ENCODE peak calls at places on chromosomes 13 and 19, in four cellular contexts. One of them, this sample, is unnamed.

GRCh38 chr19:51971624-51972023 is 15.0 kb downstream of the ZNF350 start:
- DNase-seq in H1: no peak
- DNase-seq in IMR-90: peak; percentile 13
- DNase-seq in H9: no peak
- DNase-seq in this sample: peak; percentile 66

GRCh38 chr19:41431426-41432386 is 4.5 kb upstream of the B3GNT8 start:
- DNase-seq in H1: no peak
- DNase-seq in IMR-90: peak; percentile 31
- DNase-seq in H9: no peak
- DNase-seq in this sample: peak; percentile 48

GRCh38 chr19:11658954-11659353 is 61.7 kb downstream of the ZNF627 start:
- DNase-seq in H1: no peak
- DNase-seq in IMR-90: no peak
- DNase-seq in H9: no peak
- DNase-seq in this sample: no peak

GRCh38 chr13:44312898-44313551 is 60.6 kb upstream of the SERP2 start:
- DNase-seq in H1: no peak
- DNase-seq in IMR-90: peak; percentile 95
- DNase-seq in H9: no peak
- DNase-seq in this sample: no peak

GRCh38 chr13:30017880-30018279 is 167.5 kb upstream of the UBL3 start:
- DNase-seq in H1: no peak
- DNase-seq in IMR-90: no peak
- DNase-seq in H9: peak; percentile 64
- DNase-seq in this sample: peak; percentile 88

GRCh38 chr19:6276447-6276846 is 3.3 kb downstream of the MLLT1 start:
- DNase-seq in H1: no peak
- DNase-seq in IMR-90: peak; percentile 55
- DNase-seq in H9: no peak
- DNase-seq in this sample: peak; percentile 57

GRCh38 chr13:62875118-62875640 is 1459.5 kb upstream of the PCDH20 start:
- DNase-seq in H1: no peak
- DNase-seq in IMR-90: no peak
- DNase-seq in H9: no peak
- DNase-seq in this sample: no peak

GRCh38 chr13:46627462-46627861 is 74.5 kb downstream of the LRCH1 start:
- DNase-seq in H1: peak; percentile 19
- DNase-seq in IMR-90: no peak
- DNase-seq in H9: no peak
- DNase-seq in this sample: no peak

GRCh38 chr13:40777166-40777956 is 6.4 kb upstream of the MRPS31 start:
- DNase-seq in H1: no peak
- DNase-seq in IMR-90: peak; percentile 37
- DNase-seq in H9: peak; percentile 51
- DNase-seq in this sample: peak; percentile 74

GRCh38 chr19:42132030-42132628 is at the start of gene POU2F2:
- DNase-seq in H1: peak; percentile 69
- DNase-seq in IMR-90: no peak
- DNase-seq in H9: peak; percentile 60
- DNase-seq in this sample: peak; percentile 37

GRCh38 chr13:104357672-104358314 is 1291.6 kb upstream of the SLC10A2 start:
- DNase-seq in H1: no peak
- DNase-seq in IMR-90: no peak
- DNase-seq in H9: no peak
- DNase-seq in this sample: no peak

GRCh38 chr19:33481863-33482262 is 39.7 kb downstream of the PEPD start:
- DNase-seq in H1: no peak
- DNase-seq in IMR-90: no peak
- DNase-seq in H9: no peak
- DNase-seq in this sample: no peak

GRCh38 chr19:20151617-20152145 is 15.3 kb upstream of the ZNF486 start:
- DNase-seq in H1: no peak
- DNase-seq in IMR-90: no peak
- DNase-seq in H9: peak; percentile 55
- DNase-seq in this sample: peak; percentile 21
- H3K18ac ChIP-seq in H1: no peak overlapping the region
- H3K18ac ChIP-seq in IMR-90: no peak overlapping the region
- H3K18ac ChIP-seq in H9: peak overlapping the region; percentile 56
- H3K18ac ChIP-seq in this sample: no peak overlapping the region

GRCh38 chr13:24684600-24684998 is 4.4 kb downstream of the ATP12A start:
- DNase-seq in H1: no peak
- DNase-seq in IMR-90: no peak
- DNase-seq in H9: no peak
- DNase-seq in this sample: no peak
- H3K56ac ChIP-seq in H1: no peak overlapping the region
- H3K56ac ChIP-seq in IMR-90: no peak overlapping the region
- H3K56ac ChIP-seq in H9: no peak overlapping the region
- H3K56ac ChIP-seq in this sample: peak overlapping the region; percentile 84

GRCh38 chr13:114024603-114025431 is 50.9 kb upstream of the C13orf46 start:
- DNase-seq in H1: no peak
- DNase-seq in IMR-90: no peak
- DNase-seq in H9: no peak
- DNase-seq in this sample: no peak
- H3K18ac ChIP-seq in H1: no peak overlapping the region
- H3K18ac ChIP-seq in IMR-90: no peak overlapping the region
- H3K18ac ChIP-seq in H9: no peak overlapping the region
- H3K18ac ChIP-seq in this sample: no peak overlapping the region

DNA sequence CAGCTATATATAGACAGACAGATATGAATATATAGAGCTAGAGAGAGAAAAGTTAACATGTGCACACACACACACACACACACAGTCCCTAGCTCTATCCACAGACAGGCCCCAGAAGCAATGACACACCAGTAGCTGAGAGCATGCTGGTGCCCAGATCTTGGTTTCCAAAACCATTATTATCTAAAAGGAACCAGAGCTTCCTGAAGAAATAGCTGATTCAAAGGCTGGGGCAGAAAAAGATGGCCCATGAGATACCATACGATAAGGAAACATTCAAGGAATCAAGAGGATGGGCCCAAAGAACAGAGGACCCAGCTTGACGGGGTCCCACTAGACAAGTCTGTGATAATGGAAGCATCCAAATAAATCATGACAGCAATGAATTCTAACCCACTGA is 53.4 kb downstream of the ABCC4 start:
- DNase-seq in H1: no peak
- DNase-seq in IMR-90: no peak
- DNase-seq in H9: no peak
- DNase-seq in this sample: no peak
- H3K56ac ChIP-seq in H1: no peak overlapping the region
- H3K56ac ChIP-seq in IMR-90: no peak overlapping the region
- H3K56ac ChIP-seq in H9: no peak overlapping the region
- H3K56ac ChIP-seq in this sample: no peak overlapping the region

GRCh38 chr19:38336638-38337359 is 1.2 kb downstream of the CATSPERG start:
- DNase-seq in H1: peak; percentile 97
- DNase-seq in IMR-90: peak; percentile 86
- DNase-seq in H9: peak; percentile 97
- DNase-seq in this sample: peak; percentile 97
- H3K18ac ChIP-seq in H1: peak overlapping the region; percentile 75
- H3K18ac ChIP-seq in IMR-90: no peak overlapping the region
- H3K18ac ChIP-seq in H9: no peak overlapping the region
- H3K18ac ChIP-seq in this sample: no peak overlapping the region

GRCh38 chr19:18846862-18847515 is 15.2 kb downstream of the UPF1 start:
- DNase-seq in H1: peak; percentile 86
- DNase-seq in IMR-90: peak; percentile 69
- DNase-seq in H9: peak; percentile 83
- DNase-seq in this sample: peak; percentile 80
- H3K56ac ChIP-seq in H1: no peak overlapping the region
- H3K56ac ChIP-seq in IMR-90: peak overlapping the region; percentile 35
- H3K56ac ChIP-seq in H9: no peak overlapping the region
- H3K56ac ChIP-seq in this sample: no peak overlapping the region